ENCODE peak calls at places on chromosomes 12 and 14, in four cellular contexts. G, H, X and K are unnamed samples.
A peak's percentile ranks its signal among the peaks of the same experiment; 100 is the strongest.

GRCh38 chr12:12035229-12035628 is 35.5 kb upstream of the BCL2L14 start:
- DNase-seq in G (no peak), H (no peak), X (no peak), K (no peak)

GRCh38 chr12:5989621-5990020 is 44.6 kb upstream of the ANO2 start:
- DNase-seq in X (no peak), G (no peak), H (no peak), K (peak; percentile 30)

GRCh38 chr14:23430733-23431105 is 4.7 kb downstream of the MYH7 start:
- DNase-seq in G (no peak), X (no peak), H (no peak), K (no peak)

GRCh38 chr14:36647827-36648753 is 13.6 kb upstream of the PAX9 start:
- DNase-seq in X (peak; percentile 63), H (peak; percentile 45), G (no peak), K (peak; percentile 74)

GRCh38 chr12:62758216-62758615 is 176.7 kb downstream of the PPM1H start:
- DNase-seq in X (no peak), H (no peak), G (no peak), K (no peak)

GRCh38 chr14:100471451-100472093 is 115.6 kb downstream of the BEGAIN start:
- DNase-seq in X (no peak), H (no peak), G (no peak), K (no peak)

GRCh38 chr12:53684654-53685220 is 8.9 kb upstream of the ATP5MC2 start:
- DNase-seq in H (no peak), G (no peak), X (no peak), K (no peak)

GRCh38 chr12:55996201-55996714 is 818 bp upstream of the SUOX start:
- DNase-seq in X (peak; percentile 43), G (no peak), H (peak; percentile 48), K (peak; percentile 70)

GRCh38 chr12:58433969-58434368 is 486.3 kb downstream of the LRIG3 start:
- DNase-seq in G (no peak), X (no peak), H (peak; percentile 25), K (peak; percentile 80)

GRCh38 chr12:107776171-107776570 is 1.7 kb downstream of the ASCL4 start:
- DNase-seq in H (no peak), X (no peak), G (no peak), K (no peak)

GRCh38 chr12:107086314-107086713 is 7.0 kb downstream of the CRY1 start:
- DNase-seq in G (no peak), X (no peak), H (no peak), K (no peak)

GRCh38 chr14:43043851-43044250 is 1437.2 kb downstream of the LRFN5 start:
- DNase-seq in G (no peak), H (no peak), X (no peak), K (no peak)

GRCh38 chr12:109191621-109192250 is 75.3 kb downstream of the ACACB start:
- DNase-seq in G (no peak), X (no peak), H (peak; percentile 59), K (peak; percentile 67)

GRCh38 chr14:21096889-21097615 is 1.4 kb downstream of the ZNF219 start:
- DNase-seq in H (no peak), G (no peak), X (no peak), K (no peak)

GRCh38 chr14:94677747-94678146 is 65.6 kb downstream of the SERPINA3 start:
- DNase-seq in G (no peak), H (no peak), X (no peak), K (no peak)

GRCh38 chr12:130367003-130367402 is 29.3 kb downstream of the PIWIL1 start:
- DNase-seq in X (no peak), H (no peak), G (no peak), K (no peak)

GRCh38 chr12:94244165-94245133 is 96.1 kb downstream of the PLXNC1 start:
- DNase-seq in X (no peak), G (no peak), H (no peak), K (no peak)

GRCh38 chr12:79681008-79681590 is 9.7 kb downstream of the PAWR start:
- DNase-seq in X (no peak), H (no peak), G (no peak), K (peak; percentile 90)

GRCh38 chr12:47234576-47235141 is 154.9 kb upstream of the AMIGO2 start:
- DNase-seq in X (no peak), H (peak; percentile 62), G (no peak), K (no peak)

GRCh38 chr14:54681819-54682261 is 114.9 kb downstream of the SAMD4A start:
- DNase-seq in H (peak; percentile 45), G (no peak), X (no peak), K (peak; percentile 62)

GRCh38 chr12:123126294-123127144 is 24.4 kb downstream of the PITPNM2 start:
- DNase-seq in X (no peak), H (peak; percentile 92), G (no peak), K (peak; percentile 91)

GRCh38 chr14:51849095-51849494 is 11.3 kb upstream of the GNG2 start:
- DNase-seq in G (no peak), H (no peak), X (no peak), K (peak; percentile 56)

GRCh38 chr12:53543539-53543938 is 36.3 kb upstream of the NPFF start:
- DNase-seq in X (no peak), H (peak; percentile 59), G (peak; percentile 23), K (peak; percentile 76)

GRCh38 chr12:29796823-29797263 is 13.1 kb upstream of the TMTC1 start:
- DNase-seq in H (peak; percentile 29), G (no peak), X (no peak), K (peak; percentile 83)

GRCh38 chr14:75249251-75249957 is 29.2 kb upstream of the FOS start:
- DNase-seq in G (peak; percentile 53), H (no peak), X (peak; percentile 82), K (peak; percentile 50)

GRCh38 chr12:55974308-55974724 is 438 bp downstream of the RAB5B start:
- DNase-seq in H (peak; percentile 62), G (no peak), X (no peak), K (peak; percentile 67)

GRCh38 chr12:19179986-19180385 is 50.5 kb downstream of the PLEKHA5 start:
- DNase-seq in G (no peak), H (no peak), X (no peak), K (no peak)